ENCODE peak calls at places on chromosomes 1 and 21, in nine cellular contexts. Z is suprapubic skin, T is HCT116, H is breast epithelium, B is Panc1, O is sigmoid colon, W is SK-N-MC, D is HL-60, M is K562. J is an unnamed sample.

GRCh38 chr1:243950166-243950565 is 100.1 kb upstream of the AKT3 start:
- DNase-seq in W (no peak), D (no peak), H (no peak), Z (no peak), M (no peak), O (no peak), T (no peak), B (no peak), J (no peak)

GRCh38 chr21:38297193-38297592 is 40.4 kb downstream of the KCNJ15 start:
- DNase-seq in M (no peak), Z (no peak), B (no peak), T (no peak), D (peak), H (no peak), O (no peak), W (no peak), J (peak)

GRCh38 chr1:47732489-47732888 is 264.7 kb downstream of the TRABD2B start:
- DNase-seq in H (no peak), D (no peak), Z (no peak), O (no peak), T (no peak), B (no peak), W (no peak), M (no peak), J (no peak)

GRCh38 chr1:220786337-220787068 is at the start of gene MTARC1:
- DNase-seq in T (no peak), M (no peak), O (peak), D (peak), H (no peak), Z (no peak), W (no peak), B (no peak), J (peak)

GRCh38 chr1:212434992-212435391 is 2.3 kb downstream of the NENF start:
- DNase-seq in D (no peak), M (no peak), T (no peak), O (no peak), W (no peak), Z (no peak), B (no peak), H (no peak), J (no peak)

GRCh38 chr1:43439781-43440180 is 13.9 kb downstream of the HYI start:
- DNase-seq in Z (no peak), H (no peak), W (no peak), O (no peak), T (no peak), B (no peak), D (no peak), M (no peak), J (no peak)

GRCh38 chr1:172275478-172275877 is 145.0 kb upstream of the C1orf105 start:
- DNase-seq in M (no peak), T (no peak), W (no peak), H (no peak), D (no peak), Z (no peak), B (no peak), O (no peak), J (no peak)

GRCh38 chr1:233294991-233295774 is at the start of gene PCNX2:
- DNase-seq in D (no peak), H (no peak), B (no peak), Z (no peak), T (peak), W (no peak), M (peak), O (peak), J (peak)

GRCh38 chr1:226123591-226124471 is 61.3 kb downstream of the H3-3A start:
- DNase-seq in B (no peak), W (no peak), O (peak), H (no peak), D (no peak), Z (peak), M (no peak), T (no peak), J (no peak)

GRCh38 chr1:17232759-17233661 is 15.9 kb upstream of the PADI3 start:
- DNase-seq in T (peak), Z (no peak), W (no peak), O (no peak), D (no peak), M (no peak), H (no peak), B (peak), J (peak)

GRCh38 chr1:115458426-115459114 is 120.5 kb upstream of the NGF start:
- DNase-seq in T (no peak), O (no peak), Z (no peak), W (no peak), B (no peak), D (no peak), H (no peak), M (no peak), J (no peak)

GRCh38 chr1:42340898-42341297 is 5.9 kb upstream of the FOXJ3 start:
- DNase-seq in O (no peak), B (no peak), D (no peak), M (no peak), H (no peak), T (no peak), W (no peak), Z (no peak), J (no peak)

GRCh38 chr1:2335721-2336475 is 55.5 kb downstream of the MORN1 start:
- DNase-seq in Z (no peak), D (no peak), T (no peak), M (no peak), H (no peak), W (no peak), O (no peak), B (no peak), J (peak)

GRCh38 chr1:228286505-228287417 is 78.9 kb downstream of the OBSCN start:
- DNase-seq in W (no peak), D (no peak), Z (peak), H (no peak), B (no peak), M (no peak), T (no peak), O (peak), J (no peak)

GRCh38 chr1:182752077-182752826 is 37.3 kb upstream of the NPL start:
- DNase-seq in D (no peak), Z (no peak), T (no peak), W (no peak), H (no peak), M (no peak), O (peak), B (no peak), J (no peak)

GRCh38 chr1:46605242-46605641 is 1.2 kb upstream of the MKNK1 start:
- DNase-seq in O (no peak), W (no peak), B (no peak), D (peak), T (no peak), H (no peak), M (no peak), Z (no peak), J (no peak)
- H3K4me3 ChIP-seq in O (no peak), W (no peak), B (no peak), D (no peak), T (no peak), H (no peak), M (no peak), Z (no peak), J (no peak)

GRCh38 chr1:46168463-46168862 is 6.4 kb upstream of the TSPAN1 start:
- DNase-seq in B (no peak), D (no peak), Z (no peak), H (no peak), W (no peak), T (no peak), O (no peak), M (no peak), J (no peak)

GRCh38 chr1:46169811-46170454 is 5.0 kb upstream of the TSPAN1 start:
- DNase-seq in M (no peak), W (no peak), O (no peak), D (no peak), B (no peak), H (no peak), Z (no peak), T (no peak), J (no peak)

GRCh38 chr1:46171351-46171750 is 3.5 kb upstream of the TSPAN1 start:
- DNase-seq in M (no peak), O (no peak), B (no peak), H (no peak), Z (no peak), W (no peak), D (no peak), T (no peak), J (no peak)

GRCh38 chr1:46171872-46172271 is 3.0 kb upstream of the TSPAN1 start:
- DNase-seq in D (no peak), H (peak), B (no peak), W (no peak), O (no peak), Z (no peak), M (no peak), T (no peak), J (peak)

GRCh38 chr1:46166521-46167462 is 8.1 kb upstream of the TSPAN1 start:
- DNase-seq in H (no peak), T (no peak), W (no peak), O (peak), M (no peak), B (no peak), D (peak), Z (no peak), J (no peak)
- TF ChIP-seq POLR2AphosphoS5 in H (no peak), T (no peak), W (no peak), O (peak), M (no peak), B (no peak), D (no peak), Z (no peak), J (peak)

DNA sequence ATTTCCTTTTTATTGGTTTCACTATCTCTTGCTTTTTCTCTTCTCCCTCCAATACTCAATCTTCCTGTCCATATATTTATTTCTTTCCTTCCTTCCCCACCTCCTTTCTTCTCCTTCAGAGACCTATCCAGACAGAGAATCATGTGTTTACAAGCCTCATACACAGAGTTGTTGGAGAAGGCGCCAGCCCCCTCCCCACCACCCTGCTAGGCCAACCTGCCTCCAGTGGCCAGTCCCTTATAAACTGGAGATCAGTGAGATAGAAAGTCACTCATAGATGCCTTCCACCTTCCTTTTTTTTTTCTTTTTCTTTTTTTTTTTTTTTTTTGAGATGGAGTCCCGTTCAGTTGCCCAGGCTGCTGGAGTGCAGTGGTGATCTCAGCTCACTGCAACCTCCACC is 53.3 kb downstream of the CD247 start:
- DNase-seq in M (no peak), W (no peak), T (no peak), B (no peak), H (no peak), D (no peak), O (peak), Z (no peak), J (no peak)
- H3K4me3 ChIP-seq in M (no peak), W (no peak), T (no peak), B (no peak), H (no peak), D (no peak), O (no peak), Z (no peak), J (no peak)

GRCh38 chr1:201508809-201509208 is 1.9 kb upstream of the CSRP1 start:
- DNase-seq in T (no peak), M (no peak), H (no peak), Z (no peak), W (no peak), D (no peak), B (no peak), O (peak), J (no peak)

GRCh38 chr1:201505505-201505893 is 1.4 kb downstream of the CSRP1 start:
- DNase-seq in H (no peak), W (no peak), T (no peak), Z (no peak), B (no peak), D (peak), O (peak), M (no peak), J (no peak)

GRCh38 chr1:201506092-201506491 is 831 bp downstream of the CSRP1 start:
- DNase-seq in B (no peak), D (no peak), T (no peak), Z (no peak), O (peak), H (no peak), W (no peak), M (no peak), J (no peak)

GRCh38 chr1:201504799-201505504 is 2.0 kb downstream of the CSRP1 start:
- DNase-seq in O (peak), Z (no peak), B (no peak), D (no peak), W (no peak), M (no peak), H (no peak), T (no peak), J (no peak)

DNA sequence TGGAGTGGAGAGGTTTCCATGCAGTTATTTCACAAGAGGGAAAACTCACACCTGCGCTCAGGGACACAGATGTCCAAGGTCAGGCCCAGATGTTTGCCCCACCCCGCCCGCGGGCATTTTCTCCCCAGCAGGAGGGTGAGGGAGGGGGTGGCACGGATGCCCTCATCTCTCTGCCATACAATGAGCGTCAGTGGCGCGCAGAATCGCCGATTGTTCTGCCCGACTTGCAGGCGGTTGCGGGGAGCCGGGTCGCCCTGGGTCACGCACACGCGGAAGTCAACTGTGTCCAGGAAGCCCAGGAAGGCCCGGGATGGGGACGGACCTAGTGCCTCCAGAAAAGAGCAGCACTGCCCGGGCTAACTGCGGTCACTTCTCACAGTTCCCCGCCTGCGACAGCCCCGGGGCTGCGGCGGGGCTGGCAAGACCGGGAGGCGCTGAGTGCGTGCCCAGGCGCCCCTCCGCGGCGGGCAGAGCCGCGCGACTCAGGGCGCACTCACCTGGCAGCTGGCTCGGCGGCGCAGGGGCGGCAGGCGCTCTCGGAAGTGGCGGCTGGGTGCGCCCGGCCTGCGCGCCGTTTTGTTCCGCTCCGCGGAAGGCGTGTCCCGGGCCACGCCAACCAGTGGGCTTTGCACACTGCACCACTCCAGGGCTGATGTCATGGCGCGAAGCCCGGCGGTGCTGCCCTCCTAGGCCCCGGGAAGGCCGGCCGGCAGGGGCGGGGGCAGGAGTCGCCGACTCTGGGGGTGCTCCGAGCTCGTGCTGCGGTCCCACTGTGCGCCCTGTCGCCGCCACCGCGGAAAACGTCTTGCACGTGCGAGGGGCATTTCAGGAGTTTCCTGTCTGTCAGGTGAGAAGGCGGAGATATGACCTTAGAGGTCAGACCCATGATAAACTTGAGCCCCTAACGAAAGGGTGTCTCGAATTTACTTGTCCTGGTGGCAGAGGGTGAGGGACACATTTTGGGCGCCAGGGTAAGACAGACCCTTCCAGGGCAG is at the start of gene CSRP1:
- DNase-seq in O (peak), D (peak), H (peak), W (no peak), Z (peak), T (peak), M (peak), B (no peak), J (peak)
- TF ChIP-seq POLR2AphosphoS5 in O (peak), D (peak), H (peak), W (no peak), Z (peak), T (peak), M (peak), B (peak), J (peak)

GRCh38 chr1:158181577-158181922 is 855 bp downstream of the CD1D start:
- DNase-seq in D (no peak), Z (no peak), W (no peak), T (no peak), B (no peak), M (no peak), O (no peak), H (no peak), J (no peak)
- H3K4me3 ChIP-seq in D (peak), Z (peak), W (no peak), T (no peak), B (no peak), M (no peak), O (peak), H (peak), J (peak)

GRCh38 chr1:82392946-82393345 is 592.2 kb downstream of the ADGRL2 start:
- DNase-seq in O (no peak), B (no peak), Z (no peak), T (no peak), H (no peak), D (no peak), M (no peak), W (no peak), J (no peak)
- TF ChIP-seq POLR2AphosphoS5 in O (no peak), B (no peak), Z (no peak), T (no peak), H (no peak), D (no peak), M (no peak), W (no peak), J (no peak)

DNA sequence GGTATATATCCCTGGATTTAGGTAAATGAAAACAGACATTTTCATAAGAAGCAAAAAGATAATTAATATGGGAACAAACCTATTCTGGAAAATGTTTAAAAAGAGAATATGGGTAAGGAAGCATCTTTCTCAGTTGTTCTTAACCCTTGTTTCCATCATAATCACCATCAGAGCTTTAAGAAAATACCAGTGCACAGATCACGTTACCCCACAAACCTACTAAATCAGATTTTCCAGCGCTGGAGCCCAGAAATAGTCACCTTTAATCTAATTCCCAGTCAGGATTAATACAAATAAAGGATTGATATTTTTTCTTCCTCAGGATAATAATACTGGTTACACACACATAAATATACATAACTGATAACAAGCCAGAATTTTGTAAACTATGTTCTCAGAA is 44.6 kb downstream of the PTPRC start:
- DNase-seq in M (no peak), H (no peak), B (no peak), D (no peak), T (no peak), O (no peak), Z (no peak), W (no peak), J (no peak)
- H3K4me3 ChIP-seq in M (no peak), H (no peak), B (no peak), D (no peak), T (no peak), O (no peak), Z (no peak), W (no peak), J (no peak)

DNA sequence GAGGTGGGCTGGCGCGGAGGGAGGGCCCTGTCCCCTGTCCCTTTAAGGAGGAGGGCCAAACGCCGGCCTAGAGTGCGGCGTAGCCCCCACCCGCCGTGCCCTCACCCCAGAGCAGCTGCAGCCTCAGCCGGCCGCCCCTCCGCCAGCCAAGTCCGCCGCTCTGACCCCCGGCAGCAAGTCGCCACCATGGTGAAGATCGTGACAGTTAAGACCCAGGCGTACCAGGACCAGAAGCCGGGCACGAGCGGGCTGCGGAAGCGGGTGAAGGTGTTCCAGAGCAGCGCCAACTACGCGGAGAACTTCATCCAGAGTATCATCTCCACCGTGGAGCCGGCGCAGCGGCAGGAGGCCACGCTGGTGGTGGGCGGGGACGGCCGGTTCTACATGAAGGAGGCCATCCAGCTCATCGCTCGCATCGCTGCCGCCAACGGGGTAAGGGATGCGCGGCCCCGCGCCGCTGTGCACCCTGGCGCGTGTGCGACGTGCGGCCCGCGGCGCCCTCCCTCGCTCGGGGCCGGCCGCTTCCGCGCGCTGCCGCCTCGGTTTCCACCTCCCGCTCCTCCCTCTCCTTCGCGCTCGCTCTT is at the start of gene PGM1:
- DNase-seq in O (peak), T (peak), H (peak), Z (peak), M (no peak), B (peak), W (no peak), D (peak), J (peak)
- TF ChIP-seq POLR2AphosphoS5 in O (no peak), T (peak), H (no peak), Z (peak), M (no peak), B (peak), W (no peak), D (peak), J (peak)